ENCODE peak calls at places on chromosome 14, in six cellular contexts. K, A, J, T, P and O are unnamed samples.

GRCh38 chr14:93103392-93104080 is 12.2 kb downstream of the ITPK1 start:
- DNase-seq in J (peak; percentile 74), T (no peak), P (no peak), A (no peak), K (no peak), O (no peak)

GRCh38 chr14:81594012-81594411 is 60.4 kb upstream of the SEL1L start:
- DNase-seq in T (peak; percentile 68), J (no peak), P (no peak), K (no peak), A (no peak), O (peak; percentile 6)

GRCh38 chr14:101017806-101018560 is 114.5 kb upstream of the RTL1 start:
- DNase-seq in P (no peak), J (peak; percentile 4), T (no peak), A (no peak), K (no peak), O (no peak)

GRCh38 chr14:91899213-91899612 is 31.9 kb upstream of the TC2N start:
- DNase-seq in T (no peak), P (no peak), J (peak; percentile 70), A (no peak), K (no peak), O (no peak)

GRCh38 chr14:21267431-21267845 is 1.8 kb downstream of the HNRNPC start:
- DNase-seq in J (no peak), T (no peak), P (no peak), K (no peak), A (no peak), O (no peak)

GRCh38 chr14:24885410-24885913 is 164.5 kb downstream of the STXBP6 start:
- DNase-seq in T (no peak), A (no peak), J (no peak), K (no peak), P (no peak), O (no peak)

GRCh38 chr14:91231446-91231845 is 13.1 kb downstream of the GPR68 start:
- DNase-seq in P (no peak), T (no peak), K (no peak), J (no peak), A (no peak), O (no peak)

GRCh38 chr14:72732022-72732780 is 161.7 kb downstream of the DPF3 start:
- DNase-seq in K (no peak), P (no peak), J (no peak), T (no peak), A (no peak), O (no peak)

GRCh38 chr14:72962829-72963312 is 36.6 kb downstream of the DCAF4 start:
- DNase-seq in P (peak; percentile 95), A (peak; percentile 11), K (peak; percentile 76), J (no peak), T (no peak), O (peak; percentile 33)

GRCh38 chr14:63524537-63525155 is 18.5 kb downstream of the PPP2R5E start:
- DNase-seq in K (no peak), P (no peak), A (no peak), T (no peak), J (no peak), O (no peak)

GRCh38 chr14:88866305-88866704 is 41.9 kb downstream of the TTC8 start:
- DNase-seq in A (no peak), K (no peak), J (no peak), T (no peak), P (peak; percentile 62), O (no peak)

GRCh38 chr14:70359076-70359424 is 433 bp downstream of the COX16 start:
- DNase-seq in A (no peak), K (no peak), J (peak; percentile 33), T (no peak), P (no peak), O (peak; percentile 2)

GRCh38 chr14:80850197-80850814 is 91.2 kb downstream of the CEP128 start:
- DNase-seq in K (peak; percentile 20), J (no peak), P (peak; percentile 30), A (peak; percentile 66), T (no peak), O (no peak)